ENCODE peak calls at places on chromosomes 6 and 20, in five cellular contexts. E, N, Q, J and H are unnamed samples.

GRCh38 chr6:149924206-149924932 is 1.4 kb upstream of the RAET1G start:
- DNase-seq in E (no peak), N (no peak), J (no peak), Q (no peak), H (no peak)

GRCh38 chr20:9474835-9475413 is 39.5 kb upstream of the LAMP5 start:
- DNase-seq in Q (no peak), E (no peak), J (no peak), N (peak), H (no peak)

GRCh38 chr20:18781509-18781908 is 32.1 kb upstream of the SCP2D1 start:
- DNase-seq in E (no peak), J (no peak), N (no peak), Q (no peak), H (no peak)

GRCh38 chr6:98885330-98885729 is 51.0 kb downstream of the POU3F2 start:
- DNase-seq in E (no peak), J (no peak), Q (no peak), N (no peak), H (no peak)

GRCh38 chr6:121435444-121436069 is at the start of gene GJA1:
- DNase-seq in J (no peak), N (peak), E (no peak), Q (no peak), H (no peak)

GRCh38 chr6:2526766-2527165 is 224.0 kb downstream of the MYLK4 start:
- DNase-seq in J (no peak), Q (no peak), N (no peak), E (no peak), H (no peak)

GRCh38 chr6:15501806-15502450 is 160.9 kb downstream of the DTNBP1 start:
- DNase-seq in N (peak), Q (no peak), J (no peak), E (peak), H (no peak)

GRCh38 chr20:62834967-62835730 is 18.3 kb downstream of the COL9A3 start:
- DNase-seq in E (no peak), N (no peak), Q (no peak), J (no peak), H (no peak)

GRCh38 chr6:158040804-158041347 is 59.2 kb downstream of the SYNJ2 start:
- DNase-seq in N (peak), J (no peak), E (no peak), Q (no peak), H (no peak)

GRCh38 chr6:122285292-122285913 is 114.0 kb upstream of the HSF2 start:
- DNase-seq in N (peak), J (no peak), E (no peak), Q (no peak), H (no peak)

GRCh38 chr20:35187584-35188190 is 15.8 kb downstream of the PROCR start:
- DNase-seq in J (no peak), N (no peak), Q (no peak), E (no peak), H (no peak)

GRCh38 chr6:52063584-52064400 is 23.6 kb downstream of the PKHD1 start:
- DNase-seq in E (peak), Q (no peak), J (peak), N (peak), H (peak)

GRCh38 chr6:17167327-17167979 is 65.6 kb downstream of the STMND1 start:
- DNase-seq in N (peak), E (peak), J (no peak), Q (peak), H (no peak)

GRCh38 chr6:26388014-26388413 is 5.1 kb downstream of the BTN2A2 start:
- DNase-seq in E (no peak), Q (no peak), J (no peak), N (no peak), H (no peak)

GRCh38 chr20:36405255-36405654 is 99.1 kb downstream of the DLGAP4 start:
- DNase-seq in J (no peak), Q (no peak), N (peak), E (no peak), H (no peak)

GRCh38 chr6:7723041-7723447 is 2.9 kb upstream of the BMP6 start:
- DNase-seq in N (peak), Q (peak), E (peak), J (peak), H (no peak)

GRCh38 chr6:11322252-11322885 is 89.9 kb upstream of the NEDD9 start:
- DNase-seq in N (no peak), J (no peak), Q (no peak), E (no peak), H (no peak)